ENCODE peak calls at places on chromosomes 13 and 19, in ten cellular contexts. O is mammary epithelial cell, D is cardiac muscle cell, N is SJCRH30, P is NB4, I is adrenal gland, X is gastrocnemius medialis, M is cardiac fibroblast, Y is fibroblast of the aortic adventitia, G is ascending aorta. Z is an unnamed sample.

GRCh38 chr13:75550159-75550567 is 572 bp downstream of the UCHL3 start:
- DNase-seq in O (peak; percentile 85), D (peak; percentile 43), N (peak; percentile 49), P (peak; percentile 69), I (peak; percentile 64), X (no peak), M (peak; percentile 63), Y (peak; percentile 61), G (peak; percentile 69), Z (peak; percentile 58)

GRCh38 chr13:24459234-24459633 is 53.3 kb downstream of the PARP4 start:
- DNase-seq in O (no peak), D (no peak), N (peak; percentile 32), P (no peak), I (no peak), X (no peak), M (peak; percentile 85), Y (peak; percentile 79), G (no peak), Z (no peak)

GRCh38 chr19:1590641-1591397 is 1.8 kb downstream of the MBD3 start:
- DNase-seq in O (no peak), D (peak; percentile 59), N (no peak), P (peak; percentile 58), I (no peak), X (no peak), M (peak; percentile 37), Y (no peak), G (no peak), Z (peak; percentile 47)

GRCh38 chr19:18340990-18341868 is 831 bp downstream of the PGPEP1 start:
- DNase-seq in O (no peak), D (peak; percentile 29), N (peak; percentile 76), P (peak; percentile 87), I (peak; percentile 87), X (no peak), M (no peak), Y (peak; percentile 23), G (peak; percentile 79), Z (no peak)

GRCh38 chr13:61777281-61777680 is 361.6 kb upstream of the PCDH20 start:
- DNase-seq in O (no peak), D (no peak), N (no peak), P (no peak), I (no peak), X (no peak), M (peak; percentile 34), Y (no peak), G (no peak), Z (no peak)

GRCh38 chr19:54390942-54391577 is 24.2 kb upstream of the TTYH1 start:
- DNase-seq in O (peak; percentile 18), D (peak; percentile 86), N (peak; percentile 75), P (peak; percentile 75), I (no peak), X (no peak), M (peak; percentile 77), Y (peak; percentile 69), G (no peak), Z (peak; percentile 60)

GRCh38 chr13:47898080-47898479 is 103.0 kb downstream of the SUCLA2 start:
- DNase-seq in O (no peak), D (no peak), N (no peak), P (no peak), I (no peak), X (no peak), M (no peak), Y (no peak), G (no peak), Z (no peak)

GRCh38 chr19:33303791-33304759 is 1.7 kb upstream of the CEBPA start:
- DNase-seq in O (no peak), D (no peak), N (no peak), P (no peak), I (no peak), X (no peak), M (no peak), Y (peak; percentile 44), G (peak; percentile 62), Z (no peak)

GRCh38 chr19:40684280-40684679 is 6.2 kb downstream of the NUMBL start:
- DNase-seq in O (no peak), D (no peak), N (no peak), P (no peak), I (no peak), X (no peak), M (no peak), Y (no peak), G (no peak), Z (no peak)

GRCh38 chr13:88824218-88824617 is 1153.0 kb downstream of the SLITRK5 start:
- DNase-seq in O (no peak), D (no peak), N (no peak), P (no peak), I (no peak), X (no peak), M (no peak), Y (no peak), G (no peak), Z (no peak)

GRCh38 chr19:48821633-48822032 is 10.8 kb upstream of the BCAT2 start:
- DNase-seq in O (no peak), D (no peak), N (no peak), P (no peak), I (no peak), X (no peak), M (no peak), Y (no peak), G (no peak), Z (no peak)

GRCh38 chr19:38617764-38618589 is at the start of gene MAP4K1:
- DNase-seq in O (no peak), D (no peak), N (peak; percentile 51), P (peak; percentile 92), I (peak; percentile 29), X (no peak), M (no peak), Y (no peak), G (peak; percentile 67), Z (peak; percentile 44)

GRCh38 chr19:18500376-18500775 is 21.5 kb downstream of the ELL start:
- DNase-seq in O (no peak), D (no peak), N (no peak), P (no peak), I (no peak), X (no peak), M (peak; percentile 35), Y (peak; percentile 27), G (no peak), Z (no peak)

GRCh38 chr13:75907044-75907443 is 270.9 kb downstream of the LMO7 start:
- DNase-seq in O (no peak), D (no peak), N (no peak), P (no peak), I (no peak), X (no peak), M (no peak), Y (no peak), G (no peak), Z (no peak)

GRCh38 chr13:48730971-48731658 is 77.4 kb downstream of the CYSLTR2 start:
- DNase-seq in O (peak; percentile 73), D (no peak), N (no peak), P (peak; percentile 14), I (no peak), X (no peak), M (peak; percentile 69), Y (peak; percentile 54), G (no peak), Z (no peak)

GRCh38 chr19:51724543-51724942 is 752 bp upstream of the HAS1 start:
- DNase-seq in O (no peak), D (no peak), N (no peak), P (no peak), I (no peak), X (no peak), M (peak; percentile 51), Y (peak; percentile 39), G (no peak), Z (no peak)

DNA sequence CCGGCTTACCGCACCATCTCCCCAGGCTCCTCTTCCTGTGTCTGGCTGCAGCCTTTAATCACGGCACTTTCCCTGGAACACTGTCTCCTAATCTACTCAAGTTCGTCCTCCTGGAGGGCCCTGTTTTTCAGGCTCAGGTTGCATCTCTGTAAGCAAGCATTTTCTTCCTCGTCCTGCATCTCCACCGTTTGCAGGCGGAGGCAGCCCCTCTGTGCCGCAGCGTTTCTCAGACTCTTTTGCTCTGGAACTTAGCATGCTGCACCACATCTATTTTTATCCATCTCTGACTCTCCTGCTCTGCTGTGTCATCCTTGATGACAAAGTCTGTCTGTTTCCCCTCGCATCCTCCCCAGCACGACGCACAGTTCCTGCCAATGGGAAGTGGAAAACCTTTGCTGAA is 117.5 kb downstream of the ATP8A2 start:
- DNase-seq in O (no peak), D (no peak), N (no peak), P (no peak), I (no peak), X (no peak), M (no peak), Y (no peak), G (no peak), Z (no peak)
- H3K4me3 ChIP-seq in O (no peak overlapping the region), D (no peak overlapping the region), N (no peak overlapping the region), P (no peak overlapping the region), I (no peak overlapping the region), X (no peak overlapping the region), M (no peak overlapping the region), Y (no peak overlapping the region), G (no peak overlapping the region), Z (no peak overlapping the region)

GRCh38 chr13:111219306-111219705 is 101.1 kb upstream of the TEX29 start:
- DNase-seq in O (peak; percentile 12), D (no peak), N (no peak), P (no peak), I (peak; percentile 44), X (no peak), M (peak; percentile 80), Y (peak; percentile 75), G (peak; percentile 88), Z (no peak)
- H3K4me3 ChIP-seq in O (no peak overlapping the region), D (no peak overlapping the region), N (no peak overlapping the region), P (no peak overlapping the region), I (no peak overlapping the region), X (no peak overlapping the region), M (no peak overlapping the region), Y (no peak overlapping the region), G (no peak overlapping the region), Z (no peak overlapping the region)

GRCh38 chr19:47330466-47330869 is 1.5 kb upstream of the C5AR2 start:
- DNase-seq in O (no peak), D (no peak), N (no peak), P (peak; percentile 85), I (peak; percentile 42), X (no peak), M (peak; percentile 8), Y (no peak), G (no peak), Z (no peak)
- H3K4me3 ChIP-seq in O (no peak overlapping the region), D (no peak overlapping the region), N (no peak overlapping the region), P (no peak overlapping the region), I (no peak overlapping the region), X (no peak overlapping the region), M (no peak overlapping the region), Y (no peak overlapping the region), G (no peak overlapping the region), Z (no peak overlapping the region)

GRCh38 chr19:4328243-4328990 is 10.2 kb downstream of the STAP2 start:
- DNase-seq in O (no peak), D (peak; percentile 99), N (peak; percentile 95), P (peak; percentile 93), I (peak; percentile 99), X (peak; percentile 51), M (peak; percentile 98), Y (peak; percentile 98), G (peak; percentile 94), Z (peak; percentile 83)
- H3K4me3 ChIP-seq in O (no peak overlapping the region), D (peak overlapping the region; percentile 32), N (peak overlapping the region; percentile 58), P (peak overlapping the region; percentile 62), I (peak overlapping the region; percentile 10), X (peak overlapping the region; percentile 51), M (peak overlapping the region; percentile 47), Y (peak overlapping the region; percentile 78), G (peak overlapping the region; percentile 50), Z (no peak overlapping the region)